ENCODE peak calls at places on chromosomes 11 and 22, in six cellular contexts. M is colonic mucosa, U is hepatocyte, G is foreskin keratinocyte, Y is RWPE1, P is AG09319. L is an unnamed sample.
A peak's percentile ranks its signal among the peaks of the same experiment; 100 is the strongest.

GRCh38 chr11:120224872-120225371 is 14.1 kb downstream of the OAF start:
- DNase-seq in M (no peak), U (no peak), G (no peak), Y (no peak), P (no peak), L (no peak)

GRCh38 chr11:11821899-11822298 is 19.9 kb upstream of the USP47 start:
- DNase-seq in M (no peak), U (no peak), G (no peak), Y (no peak), P (no peak), L (no peak)

GRCh38 chr22:26658671-26659478 is 1.5 kb downstream of the MIAT start:
- DNase-seq in M (peak; percentile 54), U (peak; percentile 85), G (peak; percentile 87), Y (peak; percentile 88), P (peak; percentile 80), L (peak; percentile 60)

GRCh38 chr22:25700996-25701815 is 40.8 kb upstream of the MYO18B start:
- DNase-seq in M (no peak), U (peak; percentile 34), G (no peak), Y (no peak), P (peak; percentile 57), L (no peak)

GRCh38 chr11:693887-694562 is 997 bp downstream of the DEAF1 start:
- DNase-seq in M (peak; percentile 73), U (no peak), G (no peak), Y (no peak), P (no peak), L (no peak)

GRCh38 chr22:22218302-22218701 is 26.3 kb upstream of the VPREB1 start:
- DNase-seq in M (no peak), U (no peak), G (no peak), Y (no peak), P (no peak), L (no peak)

GRCh38 chr11:33025339-33025722 is 9.7 kb downstream of the DEPDC7 start:
- DNase-seq in M (no peak), U (no peak), G (no peak), Y (no peak), P (no peak), L (no peak)

GRCh38 chr11:119236490-119236889 is 30.4 kb downstream of the CBL start:
- DNase-seq in M (no peak), U (no peak), G (peak; percentile 34), Y (no peak), P (no peak), L (no peak)

GRCh38 chr11:118002541-118003019 is 16.4 kb downstream of the IL10RA start:
- DNase-seq in M (peak; percentile 47), U (peak; percentile 55), G (no peak), Y (no peak), P (no peak), L (no peak)

GRCh38 chr11:119091966-119092879 is 7.5 kb downstream of the HMBS start:
- DNase-seq in M (no peak), U (no peak), G (no peak), Y (no peak), P (no peak), L (no peak)

DNA sequence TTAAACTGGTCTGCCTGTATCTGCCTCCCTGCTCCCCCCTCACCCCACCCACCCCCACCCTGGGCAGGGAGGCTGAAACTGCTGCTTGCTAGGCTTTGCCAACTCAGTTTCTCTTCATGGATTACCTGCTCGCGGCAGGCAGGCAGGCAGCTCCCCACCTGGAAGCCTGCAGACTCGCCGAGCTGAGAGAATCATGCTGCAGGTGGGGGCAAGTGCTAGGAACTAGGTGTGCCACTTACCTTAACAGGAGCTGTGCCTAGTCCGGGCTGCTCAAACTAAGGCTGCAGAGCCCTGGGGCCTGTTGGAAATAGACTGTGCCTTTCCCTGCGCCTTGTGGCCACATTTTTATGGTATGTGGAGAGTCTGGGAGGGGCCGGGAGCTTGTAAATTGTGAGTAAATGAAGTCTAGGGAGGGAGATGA is 30.3 kb downstream of the MARK2 start:
- DNase-seq in M (peak; percentile 84), U (no peak), G (no peak), Y (peak; percentile 46), P (no peak), L (no peak)
- TF ChIP-seq CTCF in M (no peak), U (no peak), G (peak; percentile 12), Y (no peak), P (no peak), L (no peak)

GRCh38 chr22:30572840-30573593 is 1.4 kb downstream of the GAL3ST1 start:
- DNase-seq in M (peak; percentile 81), U (peak; percentile 68), G (no peak), Y (no peak), P (no peak), L (no peak)

GRCh38 chr22:30575859-30576258 is 1.4 kb upstream of the GAL3ST1 start:
- DNase-seq in M (peak; percentile 40), U (no peak), G (no peak), Y (no peak), P (no peak), L (no peak)

GRCh38 chr22:30573594-30574094 is 821 bp downstream of the GAL3ST1 start:
- DNase-seq in M (peak; percentile 63), U (peak; percentile 30), G (no peak), Y (no peak), P (no peak), L (no peak)

GRCh38 chr22:30574095-30574981 is at the start of gene GAL3ST1:
- DNase-seq in M (peak; percentile 80), U (peak; percentile 79), G (no peak), Y (no peak), P (no peak), L (peak; percentile 66)

DNA sequence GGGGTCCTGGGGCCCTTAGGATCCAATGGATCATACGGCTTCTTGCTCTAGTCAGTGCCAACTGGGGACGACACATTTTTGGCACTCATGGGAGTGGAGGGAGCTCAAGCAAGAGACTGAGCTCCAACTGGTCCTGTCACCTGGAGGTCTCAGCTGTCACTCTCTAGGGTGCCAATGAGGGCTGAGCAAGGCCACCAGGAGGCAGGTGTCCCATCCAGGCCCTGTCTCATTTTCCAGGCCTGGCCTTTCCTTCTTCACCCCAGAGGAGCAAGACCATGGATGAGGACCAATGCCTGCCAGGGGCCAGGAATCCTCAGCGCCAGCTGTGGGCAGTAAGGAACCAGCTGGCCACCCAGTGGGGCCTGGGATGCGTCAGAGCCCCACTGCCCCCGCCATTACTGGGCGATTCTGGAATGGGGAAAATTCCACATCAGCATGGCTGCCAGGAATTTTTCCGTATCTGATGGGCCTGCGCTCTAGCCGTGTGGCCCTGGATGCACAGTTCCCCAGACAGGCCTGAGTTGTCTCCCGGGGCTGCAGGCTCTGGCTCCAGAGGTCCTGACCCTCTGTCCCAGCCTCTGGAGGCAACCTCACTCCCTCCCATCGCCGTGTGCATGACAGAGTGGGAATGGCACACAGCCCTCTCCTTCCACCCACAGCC is 676 bp upstream of the GAL3ST1 start:
- DNase-seq in M (peak; percentile 27), U (peak; percentile 36), G (no peak), Y (no peak), P (no peak), L (no peak)
- TF ChIP-seq CTCF in M (no peak), U (peak; percentile 13), G (no peak), Y (no peak), P (peak; percentile 2), L (no peak)

GRCh38 chr22:28711341-28711740 is 30.3 kb downstream of the CHEK2 start:
- DNase-seq in M (no peak), U (no peak), G (no peak), Y (no peak), P (no peak), L (no peak)

GRCh38 chr22:28710889-28711285 is 30.7 kb downstream of the CHEK2 start:
- DNase-seq in M (no peak), U (no peak), G (no peak), Y (no peak), P (no peak), L (no peak)

GRCh38 chr22:28710112-28710888 is 30.7 kb upstream of the TTC28 start:
- DNase-seq in M (no peak), U (peak; percentile 23), G (peak; percentile 55), Y (peak; percentile 45), P (peak; percentile 69), L (no peak)

GRCh38 chr22:28714043-28714442 is 27.6 kb downstream of the CHEK2 start:
- DNase-seq in M (no peak), U (no peak), G (no peak), Y (no peak), P (no peak), L (no peak)

DNA sequence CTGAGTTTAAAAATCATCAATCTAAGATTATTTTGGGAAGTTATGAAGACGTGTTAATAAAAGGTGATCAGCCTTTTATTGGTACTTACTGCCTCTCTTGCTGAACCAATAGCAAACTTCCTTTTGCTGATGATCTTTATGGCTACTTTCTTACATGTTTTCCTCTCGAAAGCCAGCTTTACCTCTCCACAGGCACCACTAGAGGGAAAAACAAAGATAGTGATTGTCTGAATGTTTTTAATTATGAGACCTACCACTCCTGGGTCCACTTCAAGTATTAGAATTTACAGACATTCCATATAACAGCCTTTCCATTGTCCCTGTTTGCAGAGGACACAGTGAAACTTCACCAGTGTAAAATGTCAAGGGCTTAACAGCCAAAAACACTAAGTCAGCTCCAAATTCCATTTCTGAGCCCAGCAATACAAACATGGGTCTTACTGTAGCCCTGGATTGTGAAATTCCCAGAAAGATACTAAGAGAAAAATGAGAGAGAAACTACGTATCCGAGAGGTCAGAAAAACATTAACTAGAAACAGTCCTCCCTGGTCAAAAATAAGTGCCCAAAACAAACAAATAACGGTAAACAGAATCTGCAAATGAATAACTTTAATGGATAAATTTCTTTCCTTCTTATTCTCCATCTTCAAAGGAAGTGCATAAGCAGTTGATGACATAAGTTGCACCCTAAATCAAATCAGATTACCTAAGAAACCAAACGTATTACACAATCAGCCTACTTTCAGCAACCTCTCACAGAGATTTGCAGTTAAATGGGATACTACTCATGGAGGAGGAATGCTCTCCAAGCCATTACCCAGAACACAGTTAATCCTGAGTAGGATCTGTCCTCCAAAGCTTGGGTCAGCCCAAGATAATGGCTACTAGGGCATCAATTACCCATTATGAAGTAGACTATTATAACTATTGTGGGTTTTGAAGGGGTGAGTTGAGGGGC is 29.5 kb downstream of the CHEK2 start:
- DNase-seq in M (no peak), U (peak; percentile 64), G (peak; percentile 80), Y (peak; percentile 59), P (peak; percentile 88), L (no peak)
- TF ChIP-seq CTCF in M (no peak), U (peak; percentile 19), G (no peak), Y (no peak), P (peak; percentile 32), L (no peak)

GRCh38 chr11:15216678-15217077 is 102.0 kb downstream of the INSC start:
- DNase-seq in M (no peak), U (no peak), G (no peak), Y (peak; percentile 18), P (no peak), L (no peak)
- TF ChIP-seq CTCF in M (no peak), U (peak; percentile 28), G (peak; percentile 62), Y (no peak), P (peak; percentile 36), L (peak; percentile 42)

L was measured in nephron progenitor cell.